ENCODE peak calls at places on chromosomes 2 and 18, in five cellular contexts. Z is spleen, H is GM23248, J is BJ, L is thoracic aorta. V is an unnamed sample. For H3K36me3, the result is how much of the 10 kb centered on the place peaks cover.

GRCh38 chr18:28824183-28824574 is 647.2 kb upstream of the CDH2 start:
- DNase-seq in H (no peak), L (no peak), J (no peak), Z (no peak), V (no peak)

GRCh38 chr2:97267411-97268074 is 154.6 kb downstream of the ANKRD36 start:
- DNase-seq in Z (peak), J (no peak), H (no peak), L (no peak), V (no peak)

GRCh38 chr2:200039847-200040246 is 84.5 kb downstream of the MAIP1 start:
- DNase-seq in H (peak), J (peak), L (no peak), Z (no peak), V (peak)

GRCh38 chr18:8800445-8800844 is 95.1 kb downstream of the MTCL1 start:
- DNase-seq in J (peak), Z (no peak), L (no peak), H (peak), V (peak)

GRCh38 chr2:115292742-115293141 is 850.3 kb downstream of the DPP10 start:
- DNase-seq in J (no peak), Z (no peak), L (no peak), H (no peak), V (no peak)

GRCh38 chr2:98911376-98912154 is 24.5 kb downstream of the CRACDL start:
- DNase-seq in J (no peak), H (peak), L (no peak), Z (peak), V (no peak)

GRCh38 chr2:71934595-71935263 is 212.9 kb downstream of the CYP26B1 start:
- DNase-seq in J (no peak), Z (peak), H (peak), L (no peak), V (peak)

GRCh38 chr2:8312861-8313768 is 368.7 kb upstream of the ID2 start:
- DNase-seq in L (no peak), H (peak), J (no peak), Z (no peak), V (no peak)

GRCh38 chr2:84545030-84545429 is 28.7 kb downstream of the DNAH6 start:
- DNase-seq in L (no peak), J (no peak), H (no peak), Z (no peak), V (no peak)

GRCh38 chr2:105076121-105076520 is 38.3 kb downstream of the MRPS9 start:
- DNase-seq in Z (no peak), J (no peak), H (no peak), L (no peak), V (no peak)

GRCh38 chr2:127874378-127875271 is 11.1 kb downstream of the AMMECR1L start:
- DNase-seq in L (no peak), Z (no peak), J (no peak), H (no peak), V (no peak)

GRCh38 chr2:127877626-127878025 is 8.1 kb downstream of the AMMECR1L start:
- DNase-seq in H (peak), Z (no peak), L (no peak), J (no peak), V (peak)

GRCh38 chr2:127877136-127877535 is 8.6 kb downstream of the AMMECR1L start:
- DNase-seq in H (no peak), L (no peak), J (no peak), Z (no peak), V (no peak)

GRCh38 chr2:127872354-127872753 is 13.4 kb downstream of the AMMECR1L start:
- DNase-seq in L (no peak), Z (no peak), J (no peak), H (no peak), V (no peak)

DNA sequence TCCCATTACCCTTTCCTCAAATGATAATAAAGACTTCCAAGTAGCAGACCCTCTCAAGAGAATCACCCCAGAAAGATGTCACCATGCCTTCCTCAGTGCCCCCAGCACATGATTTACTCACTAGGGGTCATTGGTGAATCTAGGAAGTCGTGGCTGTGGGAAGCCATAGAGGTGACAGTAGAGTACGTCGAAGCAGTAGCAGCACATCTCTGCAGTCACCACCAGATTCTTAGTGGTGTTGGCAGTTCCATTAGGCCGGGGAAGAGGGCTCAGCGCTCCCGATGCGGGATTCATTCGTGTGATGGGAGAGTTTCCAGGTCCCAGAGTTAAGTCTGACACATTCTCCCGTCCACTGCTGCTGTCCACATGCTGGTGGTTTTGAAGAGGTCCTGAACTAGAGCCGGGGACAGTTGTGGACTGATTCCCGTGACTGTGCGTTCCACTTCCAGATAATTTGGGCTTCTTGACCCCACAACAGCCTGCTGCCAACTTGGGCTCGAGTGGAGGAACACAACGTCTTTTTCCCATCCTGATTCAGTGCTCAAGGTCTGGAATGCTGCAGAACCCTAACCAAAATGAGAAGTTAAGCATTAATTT is 12.0 kb downstream of the AMMECR1L start:
- DNase-seq in J (no peak), L (no peak), Z (no peak), H (no peak), V (no peak)
- H3K36me3 ChIP-seq in J (under half), L (under half), Z (half or more), H (under half), V (half or more)

DNA sequence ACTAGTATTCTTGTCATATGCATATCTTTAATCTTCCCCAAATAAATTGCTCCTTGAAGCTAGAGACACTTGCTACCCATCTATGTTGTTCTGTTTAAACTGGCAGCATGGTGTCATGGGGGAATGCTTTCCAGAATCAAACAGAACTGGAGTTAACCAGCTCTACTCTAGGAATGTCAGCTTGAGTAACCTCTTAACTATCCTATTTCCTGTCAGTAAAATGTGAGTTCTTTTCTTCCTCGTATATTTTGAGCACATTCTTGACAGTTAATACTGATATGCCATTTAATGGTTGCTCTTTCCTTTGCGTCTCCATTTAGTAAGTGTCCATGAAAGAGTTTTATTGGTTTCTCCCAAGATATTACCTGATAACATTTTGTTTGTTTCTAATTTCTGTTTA is 23.0 kb downstream of the CNTNAP5 start:
- DNase-seq in L (no peak), Z (no peak), J (no peak), H (no peak), V (no peak)
- H3K36me3 ChIP-seq in L (under half), Z (under half), J (under half), H (under half), V (under half)

GRCh38 chr18:58978916-58979315 is 114.2 kb downstream of the ZNF532 start:
- DNase-seq in Z (no peak), J (no peak), H (no peak), L (no peak), V (no peak)

GRCh38 chr18:58980991-58981390 is 116.3 kb downstream of the ZNF532 start:
- DNase-seq in L (no peak), Z (no peak), H (peak), J (no peak), V (no peak)

GRCh38 chr18:58988595-58988994 is 123.9 kb downstream of the ZNF532 start:
- DNase-seq in H (no peak), J (no peak), L (no peak), Z (no peak), V (no peak)

GRCh38 chr18:58979615-58980014 is 114.9 kb downstream of the ZNF532 start:
- DNase-seq in Z (no peak), J (no peak), H (no peak), L (no peak), V (no peak)

DNA sequence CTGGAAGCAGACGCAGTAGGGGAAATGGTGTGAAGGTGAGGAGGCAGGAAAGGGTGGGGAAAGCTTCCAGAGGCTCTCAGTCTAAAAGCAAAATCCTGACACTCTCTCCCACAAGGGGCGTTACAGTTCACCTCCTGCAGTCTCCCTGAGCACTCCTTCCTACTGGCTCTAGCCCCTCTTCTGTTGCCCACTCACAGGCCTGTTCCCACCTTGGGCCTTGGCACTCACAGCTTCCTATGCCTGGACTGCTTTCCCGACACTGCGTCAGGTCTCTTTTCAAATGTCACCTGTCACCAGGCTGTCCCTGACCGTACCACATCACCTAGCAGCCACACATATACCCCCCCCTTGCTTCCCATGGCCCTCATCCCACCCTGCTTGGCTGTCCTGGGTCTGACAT is 118.6 kb downstream of the ZNF532 start:
- DNase-seq in J (no peak), Z (no peak), L (no peak), H (no peak), V (no peak)
- H3K36me3 ChIP-seq in J (under half), Z (half or more), L (under half), H (under half), V (under half)

DNA sequence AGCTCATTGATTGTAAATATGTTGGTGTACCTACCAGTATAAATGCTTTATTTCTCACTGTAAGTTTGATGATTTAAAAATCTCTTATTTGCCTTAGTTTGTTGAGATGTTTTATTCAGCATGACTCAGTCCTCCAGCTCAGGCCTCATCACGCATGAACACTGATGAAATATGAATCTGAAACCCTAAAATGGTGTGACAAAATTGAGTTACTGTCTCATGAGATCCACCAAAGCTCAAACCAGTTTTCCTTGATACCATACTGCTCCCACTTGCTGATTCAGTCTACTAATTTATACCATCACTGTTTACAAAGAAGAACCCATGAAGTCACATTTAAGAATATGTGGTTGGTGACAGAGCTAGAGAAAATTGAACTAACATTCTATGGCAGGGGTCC is 524.9 kb downstream of the LRRTM4 start:
- DNase-seq in H (no peak), L (no peak), Z (no peak), J (no peak), V (no peak)
- H3K36me3 ChIP-seq in H (under half), L (under half), Z (under half), J (under half), V (under half)

GRCh38 chr2:224573724-224574123 is 11.4 kb downstream of the CUL3 start:
- DNase-seq in L (no peak), J (no peak), Z (no peak), H (no peak), V (no peak)

GRCh38 chr2:224565452-224566035 is 19.6 kb downstream of the CUL3 start:
- DNase-seq in J (peak), L (no peak), Z (no peak), H (no peak), V (no peak)

GRCh38 chr2:224572338-224572737 is 12.8 kb downstream of the CUL3 start:
- DNase-seq in L (no peak), J (no peak), Z (no peak), H (no peak), V (no peak)

GRCh38 chr2:224570328-224570993 is 14.7 kb downstream of the CUL3 start:
- DNase-seq in J (no peak), L (no peak), H (peak), Z (no peak), V (peak)

GRCh38 chr2:224569654-224570053 is 15.5 kb downstream of the CUL3 start:
- DNase-seq in L (no peak), Z (no peak), H (peak), J (no peak), V (no peak)
- H3K36me3 ChIP-seq in L (under half), Z (under half), H (under half), J (under half), V (under half)

GRCh38 chr2:61529944-61530343 is 8.2 kb downstream of the XPO1 start:
- DNase-seq in H (no peak), Z (no peak), J (no peak), L (no peak), V (no peak)
- H3K36me3 ChIP-seq in H (under half), Z (half or more), J (under half), L (under half), V (half or more)

V was measured in MG63.